ENCODE peak calls at places on chromosomes 6 and 20, in seven cellular contexts. One of them, this sample, is unnamed.

GRCh38 chr6:130870179-130870881 is 43.1 kb downstream of the SMLR1 start:
- DNase-seq in H1: no peak
- DNase-seq in fibroblast of the conjunctiva: no peak
- DNase-seq in NCI-H2171 treated with DMSO at 0.1 percent for 48 hours: no peak
- DNase-seq in head of caudate nucleus: no peak
- DNase-seq in NCI-H2107: no peak
- DNase-seq in stimulated activated CD8-positive, alpha-beta memory T cell treated with anti-CD3 and anti-CD28 coated beads, Interleukin-15, amount 100 ng/mL, for 4 hours: no peak
- DNase-seq in this sample: no peak

GRCh38 chr20:63652192-63652980 is 838 bp downstream of the STMN3 start:
- DNase-seq in head of caudate nucleus: no peak
- DNase-seq in NCI-H2107: no peak
- DNase-seq in NCI-H2171 treated with DMSO at 0.1 percent for 48 hours: peak; percentile 43
- DNase-seq in stimulated activated CD8-positive, alpha-beta memory T cell treated with anti-CD3 and anti-CD28 coated beads, Interleukin-15, amount 100 ng/mL, for 4 hours: no peak
- DNase-seq in fibroblast of the conjunctiva: no peak
- DNase-seq in H1: peak; percentile 82
- DNase-seq in this sample: peak; percentile 53

GRCh38 chr6:169445661-169446581 is 192.3 kb upstream of the THBS2 start:
- DNase-seq in stimulated activated CD8-positive, alpha-beta memory T cell treated with anti-CD3 and anti-CD28 coated beads, Interleukin-15, amount 100 ng/mL, for 4 hours: no peak
- DNase-seq in head of caudate nucleus: no peak
- DNase-seq in H1: no peak
- DNase-seq in fibroblast of the conjunctiva: no peak
- DNase-seq in NCI-H2107: peak; percentile 11
- DNase-seq in NCI-H2171 treated with DMSO at 0.1 percent for 48 hours: no peak
- DNase-seq in this sample: no peak

GRCh38 chr6:83884523-83884922 is 25.0 kb downstream of the CYB5R4 start:
- DNase-seq in stimulated activated CD8-positive, alpha-beta memory T cell treated with anti-CD3 and anti-CD28 coated beads, Interleukin-15, amount 100 ng/mL, for 4 hours: no peak
- DNase-seq in H1: no peak
- DNase-seq in NCI-H2107: peak; percentile 29
- DNase-seq in NCI-H2171 treated with DMSO at 0.1 percent for 48 hours: peak; percentile 84
- DNase-seq in fibroblast of the conjunctiva: peak; percentile 40
- DNase-seq in head of caudate nucleus: no peak
- DNase-seq in this sample: no peak

GRCh38 chr20:3970016-3970415 is 45.3 kb downstream of the RNF24 start:
- DNase-seq in stimulated activated CD8-positive, alpha-beta memory T cell treated with anti-CD3 and anti-CD28 coated beads, Interleukin-15, amount 100 ng/mL, for 4 hours: no peak
- DNase-seq in head of caudate nucleus: no peak
- DNase-seq in H1: no peak
- DNase-seq in fibroblast of the conjunctiva: no peak
- DNase-seq in NCI-H2107: no peak
- DNase-seq in NCI-H2171 treated with DMSO at 0.1 percent for 48 hours: no peak
- DNase-seq in this sample: peak; percentile 36

GRCh38 chr6:699319-699718 is 6.4 kb upstream of the EXOC2 start:
- DNase-seq in NCI-H2107: no peak
- DNase-seq in stimulated activated CD8-positive, alpha-beta memory T cell treated with anti-CD3 and anti-CD28 coated beads, Interleukin-15, amount 100 ng/mL, for 4 hours: no peak
- DNase-seq in H1: no peak
- DNase-seq in NCI-H2171 treated with DMSO at 0.1 percent for 48 hours: no peak
- DNase-seq in fibroblast of the conjunctiva: no peak
- DNase-seq in head of caudate nucleus: no peak
- DNase-seq in this sample: no peak

GRCh38 chr6:169915769-169916550 is 164.5 kb downstream of the ERMARD start:
- DNase-seq in head of caudate nucleus: no peak
- DNase-seq in fibroblast of the conjunctiva: no peak
- DNase-seq in stimulated activated CD8-positive, alpha-beta memory T cell treated with anti-CD3 and anti-CD28 coated beads, Interleukin-15, amount 100 ng/mL, for 4 hours: no peak
- DNase-seq in NCI-H2171 treated with DMSO at 0.1 percent for 48 hours: no peak
- DNase-seq in NCI-H2107: no peak
- DNase-seq in H1: no peak
- DNase-seq in this sample: no peak

GRCh38 chr20:51398083-51398482 is 144.4 kb downstream of the NFATC2 start:
- DNase-seq in fibroblast of the conjunctiva: no peak
- DNase-seq in H1: no peak
- DNase-seq in head of caudate nucleus: no peak
- DNase-seq in stimulated activated CD8-positive, alpha-beta memory T cell treated with anti-CD3 and anti-CD28 coated beads, Interleukin-15, amount 100 ng/mL, for 4 hours: no peak
- DNase-seq in NCI-H2107: no peak
- DNase-seq in NCI-H2171 treated with DMSO at 0.1 percent for 48 hours: no peak
- DNase-seq in this sample: no peak

GRCh38 chr6:89268776-89269175 is 46.3 kb downstream of the GABRR2 start:
- DNase-seq in stimulated activated CD8-positive, alpha-beta memory T cell treated with anti-CD3 and anti-CD28 coated beads, Interleukin-15, amount 100 ng/mL, for 4 hours: no peak
- DNase-seq in H1: no peak
- DNase-seq in head of caudate nucleus: no peak
- DNase-seq in NCI-H2107: no peak
- DNase-seq in NCI-H2171 treated with DMSO at 0.1 percent for 48 hours: no peak
- DNase-seq in fibroblast of the conjunctiva: no peak
- DNase-seq in this sample: no peak

GRCh38 chr6:127834136-127834535 is 66.7 kb downstream of the THEMIS start:
- DNase-seq in stimulated activated CD8-positive, alpha-beta memory T cell treated with anti-CD3 and anti-CD28 coated beads, Interleukin-15, amount 100 ng/mL, for 4 hours: no peak
- DNase-seq in NCI-H2107: no peak
- DNase-seq in fibroblast of the conjunctiva: no peak
- DNase-seq in NCI-H2171 treated with DMSO at 0.1 percent for 48 hours: no peak
- DNase-seq in head of caudate nucleus: no peak
- DNase-seq in H1: no peak
- DNase-seq in this sample: no peak

GRCh38 chr6:80636689-80637088 is 530.2 kb downstream of the BCKDHB start:
- DNase-seq in fibroblast of the conjunctiva: no peak
- DNase-seq in NCI-H2171 treated with DMSO at 0.1 percent for 48 hours: no peak
- DNase-seq in stimulated activated CD8-positive, alpha-beta memory T cell treated with anti-CD3 and anti-CD28 coated beads, Interleukin-15, amount 100 ng/mL, for 4 hours: no peak
- DNase-seq in head of caudate nucleus: no peak
- DNase-seq in H1: no peak
- DNase-seq in NCI-H2107: no peak
- DNase-seq in this sample: no peak

GRCh38 chr20:50632236-50632635 is 59.1 kb downstream of the RIPOR3 start:
- DNase-seq in H1: no peak
- DNase-seq in stimulated activated CD8-positive, alpha-beta memory T cell treated with anti-CD3 and anti-CD28 coated beads, Interleukin-15, amount 100 ng/mL, for 4 hours: no peak
- DNase-seq in head of caudate nucleus: no peak
- DNase-seq in fibroblast of the conjunctiva: no peak
- DNase-seq in NCI-H2171 treated with DMSO at 0.1 percent for 48 hours: no peak
- DNase-seq in NCI-H2107: no peak
- DNase-seq in this sample: no peak

GRCh38 chr20:35611482-35611881 is 4.1 kb upstream of the SPAG4 start:
- DNase-seq in stimulated activated CD8-positive, alpha-beta memory T cell treated with anti-CD3 and anti-CD28 coated beads, Interleukin-15, amount 100 ng/mL, for 4 hours: no peak
- DNase-seq in head of caudate nucleus: no peak
- DNase-seq in NCI-H2171 treated with DMSO at 0.1 percent for 48 hours: no peak
- DNase-seq in H1: no peak
- DNase-seq in NCI-H2107: no peak
- DNase-seq in fibroblast of the conjunctiva: no peak
- DNase-seq in this sample: no peak

GRCh38 chr6:170286246-170286933 is 4.5 kb downstream of the DLL1 start:
- DNase-seq in H1: peak; percentile 55
- DNase-seq in NCI-H2171 treated with DMSO at 0.1 percent for 48 hours: no peak
- DNase-seq in stimulated activated CD8-positive, alpha-beta memory T cell treated with anti-CD3 and anti-CD28 coated beads, Interleukin-15, amount 100 ng/mL, for 4 hours: no peak
- DNase-seq in head of caudate nucleus: peak; percentile 84
- DNase-seq in NCI-H2107: no peak
- DNase-seq in fibroblast of the conjunctiva: no peak
- DNase-seq in this sample: no peak

GRCh38 chr6:157974967-157975366 is 6.7 kb upstream of the SYNJ2 start:
- DNase-seq in H1: no peak
- DNase-seq in stimulated activated CD8-positive, alpha-beta memory T cell treated with anti-CD3 and anti-CD28 coated beads, Interleukin-15, amount 100 ng/mL, for 4 hours: no peak
- DNase-seq in NCI-H2171 treated with DMSO at 0.1 percent for 48 hours: no peak
- DNase-seq in head of caudate nucleus: no peak
- DNase-seq in fibroblast of the conjunctiva: no peak
- DNase-seq in NCI-H2107: no peak
- DNase-seq in this sample: no peak

GRCh38 chr6:41345901-41346300 is 10.5 kb downstream of the NCR2 start:
- DNase-seq in NCI-H2107: no peak
- DNase-seq in H1: peak; percentile 33
- DNase-seq in NCI-H2171 treated with DMSO at 0.1 percent for 48 hours: no peak
- DNase-seq in fibroblast of the conjunctiva: no peak
- DNase-seq in stimulated activated CD8-positive, alpha-beta memory T cell treated with anti-CD3 and anti-CD28 coated beads, Interleukin-15, amount 100 ng/mL, for 4 hours: no peak
- DNase-seq in head of caudate nucleus: no peak
- DNase-seq in this sample: no peak

GRCh38 chr6:28589952-28590340 is 64.3 kb downstream of the GPX5 start:
- DNase-seq in stimulated activated CD8-positive, alpha-beta memory T cell treated with anti-CD3 and anti-CD28 coated beads, Interleukin-15, amount 100 ng/mL, for 4 hours: no peak
- DNase-seq in head of caudate nucleus: no peak
- DNase-seq in fibroblast of the conjunctiva: no peak
- DNase-seq in H1: peak; percentile 67
- DNase-seq in NCI-H2171 treated with DMSO at 0.1 percent for 48 hours: no peak
- DNase-seq in NCI-H2107: no peak
- DNase-seq in this sample: no peak

GRCh38 chr20:11453430-11453829 is 464.3 kb upstream of the BTBD3 start:
- DNase-seq in H1: no peak
- DNase-seq in head of caudate nucleus: no peak
- DNase-seq in fibroblast of the conjunctiva: peak; percentile 23
- DNase-seq in stimulated activated CD8-positive, alpha-beta memory T cell treated with anti-CD3 and anti-CD28 coated beads, Interleukin-15, amount 100 ng/mL, for 4 hours: no peak
- DNase-seq in NCI-H2171 treated with DMSO at 0.1 percent for 48 hours: no peak
- DNase-seq in NCI-H2107: no peak
- DNase-seq in this sample: no peak

GRCh38 chr6:2731281-2731909 is 19.3 kb downstream of the MYLK4 start:
- DNase-seq in stimulated activated CD8-positive, alpha-beta memory T cell treated with anti-CD3 and anti-CD28 coated beads, Interleukin-15, amount 100 ng/mL, for 4 hours: no peak
- DNase-seq in fibroblast of the conjunctiva: no peak
- DNase-seq in NCI-H2171 treated with DMSO at 0.1 percent for 48 hours: no peak
- DNase-seq in head of caudate nucleus: no peak
- DNase-seq in H1: no peak
- DNase-seq in NCI-H2107: no peak
- DNase-seq in this sample: peak; percentile 47

GRCh38 chr6:16623029-16623653 is 138.1 kb downstream of the ATXN1 start:
- DNase-seq in NCI-H2171 treated with DMSO at 0.1 percent for 48 hours: no peak
- DNase-seq in stimulated activated CD8-positive, alpha-beta memory T cell treated with anti-CD3 and anti-CD28 coated beads, Interleukin-15, amount 100 ng/mL, for 4 hours: no peak
- DNase-seq in NCI-H2107: no peak
- DNase-seq in H1: no peak
- DNase-seq in head of caudate nucleus: no peak
- DNase-seq in fibroblast of the conjunctiva: no peak
- DNase-seq in this sample: no peak

GRCh38 chr20:9739991-9740390 is 98.9 kb downstream of the PAK5 start:
- DNase-seq in head of caudate nucleus: no peak
- DNase-seq in NCI-H2107: no peak
- DNase-seq in fibroblast of the conjunctiva: no peak
- DNase-seq in H1: no peak
- DNase-seq in stimulated activated CD8-positive, alpha-beta memory T cell treated with anti-CD3 and anti-CD28 coated beads, Interleukin-15, amount 100 ng/mL, for 4 hours: no peak
- DNase-seq in NCI-H2171 treated with DMSO at 0.1 percent for 48 hours: no peak
- DNase-seq in this sample: no peak

GRCh38 chr6:161922631-161923119 is 648.8 kb upstream of the AGPAT4 start:
- DNase-seq in stimulated activated CD8-positive, alpha-beta memory T cell treated with anti-CD3 and anti-CD28 coated beads, Interleukin-15, amount 100 ng/mL, for 4 hours: no peak
- DNase-seq in H1: no peak
- DNase-seq in NCI-H2107: no peak
- DNase-seq in head of caudate nucleus: no peak
- DNase-seq in NCI-H2171 treated with DMSO at 0.1 percent for 48 hours: peak; percentile 7
- DNase-seq in fibroblast of the conjunctiva: peak; percentile 60
- DNase-seq in this sample: peak; percentile 65

GRCh38 chr6:126312013-126312665 is 27.8 kb upstream of the CENPW start:
- DNase-seq in NCI-H2107: no peak
- DNase-seq in stimulated activated CD8-positive, alpha-beta memory T cell treated with anti-CD3 and anti-CD28 coated beads, Interleukin-15, amount 100 ng/mL, for 4 hours: no peak
- DNase-seq in NCI-H2171 treated with DMSO at 0.1 percent for 48 hours: peak; percentile 12
- DNase-seq in fibroblast of the conjunctiva: no peak
- DNase-seq in H1: no peak
- DNase-seq in head of caudate nucleus: no peak
- DNase-seq in this sample: peak; percentile 27

GRCh38 chr6:41683460-41684310 is 45.4 kb downstream of the MDFI start:
- DNase-seq in NCI-H2171 treated with DMSO at 0.1 percent for 48 hours: peak; percentile 61
- DNase-seq in stimulated activated CD8-positive, alpha-beta memory T cell treated with anti-CD3 and anti-CD28 coated beads, Interleukin-15, amount 100 ng/mL, for 4 hours: peak; percentile 57
- DNase-seq in fibroblast of the conjunctiva: peak; percentile 36
- DNase-seq in H1: peak; percentile 91
- DNase-seq in head of caudate nucleus: peak; percentile 93
- DNase-seq in NCI-H2107: no peak
- DNase-seq in this sample: peak; percentile 84

GRCh38 chr6:151544453-151544852 is 50.6 kb downstream of the CCDC170 start:
- DNase-seq in stimulated activated CD8-positive, alpha-beta memory T cell treated with anti-CD3 and anti-CD28 coated beads, Interleukin-15, amount 100 ng/mL, for 4 hours: no peak
- DNase-seq in fibroblast of the conjunctiva: no peak
- DNase-seq in head of caudate nucleus: no peak
- DNase-seq in H1: no peak
- DNase-seq in NCI-H2107: no peak
- DNase-seq in NCI-H2171 treated with DMSO at 0.1 percent for 48 hours: no peak
- DNase-seq in this sample: no peak

This sample was measured in H9.